ENCODE peak calls at places on chromosomes 5 and 9, in five cellular contexts. S is A549, V is K562, Q is HepG2, J is GM12878. G is an unnamed sample.
A peak's percentile ranks its signal among the peaks of the same experiment; 100 is the strongest.

GRCh38 chr5:2269656-2270055 is 386.9 kb upstream of the IRX4 start:
- DNase-seq in S (no peak), J (no peak), V (no peak), Q (no peak), G (no peak)

GRCh38 chr5:135028791-135029467 is 5.1 kb downstream of the PITX1 start:
- DNase-seq in S (no peak), V (no peak), J (no peak), Q (no peak), G (no peak)

GRCh38 chr9:129319938-129320481 is 141.9 kb upstream of the IER5L start:
- DNase-seq in S (no peak), V (peak; percentile 2), J (no peak), Q (no peak), G (no peak)

GRCh38 chr5:141518616-141519015 is 29.7 kb downstream of the PCDHGC5 start:
- DNase-seq in J (no peak), V (no peak), S (no peak), Q (no peak), G (no peak)

GRCh38 chr5:73523861-73524260 is 25.6 kb downstream of the BTF3 start:
- DNase-seq in J (no peak), S (no peak), V (no peak), Q (no peak), G (no peak)

GRCh38 chr9:80811662-80812061 is 877.7 kb downstream of the TLE1 start:
- DNase-seq in Q (no peak), S (no peak), V (no peak), J (no peak), G (no peak)

GRCh38 chr5:57492632-57493031 is 10.0 kb upstream of the ACTBL2 start:
- DNase-seq in V (no peak), J (no peak), Q (no peak), S (no peak), G (no peak)

GRCh38 chr5:133864711-133865110 is 103.7 kb downstream of the C5orf15 start:
- DNase-seq in V (no peak), J (no peak), S (no peak), Q (no peak), G (no peak)

GRCh38 chr5:177457239-177458121 is 10.9 kb downstream of the PRR7 start:
- DNase-seq in Q (peak; percentile 97), S (peak; percentile 98), V (peak; percentile 97), J (peak; percentile 66), G (peak; percentile 95)

GRCh38 chr5:80255752-80256479 is at the start of gene SERINC5:
- DNase-seq in S (peak; percentile 79), Q (peak; percentile 53), J (no peak), V (peak; percentile 91), G (peak; percentile 79)

GRCh38 chr9:129609486-129610192 is 11.3 kb downstream of the C9orf50 start:
- DNase-seq in Q (no peak), S (peak; percentile 85), V (peak; percentile 71), J (no peak), G (no peak)

GRCh38 chr5:51829226-51829625 is 446.0 kb downstream of the ISL1 start:
- DNase-seq in S (no peak), Q (no peak), V (no peak), J (no peak), G (no peak)

GRCh38 chr5:17184596-17184995 is 32.8 kb upstream of the BASP1 start:
- DNase-seq in J (no peak), S (no peak), V (no peak), Q (no peak), G (no peak)

GRCh38 chr9:80061940-80062339 is 490.2 kb downstream of the TLE4 start:
- DNase-seq in Q (no peak), V (no peak), S (peak; percentile 4), J (no peak), G (peak; percentile 51)

GRCh38 chr5:172909931-172910502 is 49.2 kb upstream of the RPL26L1 start:
- DNase-seq in S (peak; percentile 48), Q (no peak), J (no peak), V (no peak), G (no peak)

GRCh38 chr9:965497-965896 is 11.0 kb upstream of the DMRT3 start:
- DNase-seq in J (no peak), V (no peak), Q (no peak), S (no peak), G (no peak)

GRCh38 chr9:96241391-96241809 is 60.6 kb downstream of the HSD17B3 start:
- DNase-seq in Q (no peak), V (no peak), J (peak; percentile 56), S (no peak), G (no peak)

GRCh38 chr5:80082731-80083114 is 47.6 kb downstream of the THBS4 start:
- DNase-seq in J (no peak), Q (no peak), V (peak; percentile 86), S (peak; percentile 73), G (peak; percentile 59)

GRCh38 chr5:36422957-36423356 is 121.3 kb upstream of the RANBP3L start:
- DNase-seq in J (no peak), Q (no peak), V (no peak), S (no peak), G (no peak)

GRCh38 chr5:114305402-114306207 is 56.3 kb upstream of the KCNN2 start:
- DNase-seq in S (peak; percentile 6), J (no peak), Q (peak; percentile 1), V (no peak), G (peak; percentile 41)

GRCh38 chr5:10077721-10078551 is 171.8 kb downstream of the ATPSCKMT start:
- DNase-seq in J (no peak), S (no peak), V (no peak), Q (no peak), G (no peak)

GRCh38 chr9:89430995-89431394 is 66.9 kb downstream of the SEMA4D start:
- DNase-seq in S (no peak), J (no peak), Q (no peak), V (no peak), G (no peak)

GRCh38 chr5:136425914-136426313 is 60.6 kb upstream of the TRPC7 start:
- DNase-seq in J (no peak), Q (no peak), S (no peak), V (no peak), G (no peak)

GRCh38 chr9:116987902-116988301 is 300.8 kb downstream of the TRIM32 start:
- DNase-seq in J (no peak), Q (no peak), V (no peak), S (no peak), G (no peak)

GRCh38 chr5:39283231-39283818 is 64.0 kb upstream of the FYB1 start:
- DNase-seq in Q (peak; percentile 67), V (peak; percentile 73), J (no peak), S (peak; percentile 83), G (peak; percentile 76)

GRCh38 chr9:69283003-69283402 is 42.0 kb upstream of the ENTREP1 start:
- DNase-seq in S (no peak), Q (no peak), V (no peak), J (no peak), G (peak; percentile 36)

GRCh38 chr9:97889941-97890557 is 32.3 kb downstream of the TRMO start:
- DNase-seq in S (peak; percentile 21), J (no peak), Q (no peak), V (peak; percentile 79), G (peak; percentile 22)
- TF ChIP-seq MYC in S (no peak), J (no peak), Q (no peak), V (no peak), G (no peak)

DNA sequence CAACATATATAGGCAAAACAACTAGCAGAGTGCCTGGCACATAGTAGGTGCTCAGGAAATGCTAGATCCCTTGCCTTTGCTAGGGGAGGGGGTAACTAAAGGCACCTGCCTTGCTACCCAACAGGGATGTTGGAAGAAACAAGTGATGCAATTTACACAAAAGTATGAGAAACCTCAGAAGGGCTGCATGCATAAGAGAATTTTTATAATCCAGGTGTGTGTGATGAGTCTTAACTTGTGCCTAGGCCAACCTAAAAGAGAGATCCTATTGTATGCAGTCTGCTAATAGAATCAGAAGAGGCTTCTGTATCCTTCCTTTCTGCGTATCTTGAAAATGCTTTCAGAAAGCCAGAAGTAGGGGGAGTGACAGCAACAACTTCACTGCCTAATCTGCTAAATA is 135.9 kb downstream of the SLIT3 start:
- DNase-seq in S (no peak), J (no peak), Q (no peak), V (no peak), G (no peak)
- H3K27ac ChIP-seq in S (peak overlapping the region; percentile 88), J (no peak overlapping the region), Q (no peak overlapping the region), V (no peak overlapping the region), G (peak overlapping the region; percentile 59)

GRCh38 chr5:123807177-123807900 is 295.4 kb downstream of the CSNK1G3 start:
- DNase-seq in S (no peak), Q (no peak), V (no peak), J (no peak), G (no peak)
- TF ChIP-seq MYC in S (no peak), Q (no peak), V (no peak), J (no peak), G (no peak)

DNA sequence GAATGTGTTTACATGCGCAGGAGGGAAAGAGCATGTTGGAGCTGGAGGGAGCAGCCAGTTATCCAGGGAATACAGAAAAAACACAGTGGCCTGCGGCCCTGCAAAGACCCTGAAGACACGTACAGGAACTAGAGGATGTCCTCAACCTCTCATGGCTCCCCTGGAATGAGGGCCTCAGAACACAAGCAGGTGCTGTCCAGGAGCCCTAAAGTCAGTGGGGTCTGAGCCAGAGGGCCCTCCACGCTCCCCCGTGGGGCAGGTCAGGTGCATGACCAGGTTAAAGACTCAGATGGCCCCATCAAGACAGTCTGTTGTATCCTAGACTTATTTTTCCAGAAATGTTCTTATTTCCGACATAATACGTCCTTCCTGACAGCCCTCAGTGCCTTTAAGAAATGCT is 106.9 kb downstream of the ROR2 start:
- DNase-seq in J (no peak), V (no peak), Q (no peak), S (no peak), G (no peak)
- H3K27ac ChIP-seq in J (no peak overlapping the region), V (no peak overlapping the region), Q (no peak overlapping the region), S (no peak overlapping the region), G (no peak overlapping the region)